ENCODE peak calls at places on chromosomes 16 and 17, in five cellular contexts. F, T, K, P and H are unnamed samples.

GRCh38 chr17:79942591-79943353 is 92.9 kb downstream of the TBC1D16 start:
- DNase-seq in F (peak), K (no peak), T (no peak), P (no peak), H (no peak)

GRCh38 chr17:35743911-35744328 is 9.1 kb downstream of the GAS2L2 start:
- DNase-seq in T (no peak), F (peak), P (no peak), K (no peak), H (no peak)

GRCh38 chr17:37088913-37089312 is 140.2 kb downstream of the AATF start:
- DNase-seq in K (no peak), F (no peak), P (no peak), T (no peak), H (no peak)

GRCh38 chr16:4081577-4082021 is 34.6 kb downstream of the ADCY9 start:
- DNase-seq in T (peak), F (peak), K (peak), P (no peak), H (no peak)

GRCh38 chr17:38617967-38618760 is 12.4 kb upstream of the SRCIN1 start:
- DNase-seq in F (no peak), P (no peak), K (no peak), T (no peak), H (no peak)

GRCh38 chr17:73633736-73634135 is 10.5 kb downstream of the SDK2 start:
- DNase-seq in F (no peak), K (no peak), T (no peak), P (no peak), H (no peak)

GRCh38 chr16:54425068-54425467 is 138.5 kb upstream of the IRX3 start:
- DNase-seq in P (no peak), K (no peak), T (no peak), F (no peak), H (no peak)

GRCh38 chr17:83182620-83183063 is 103.2 kb downstream of the METRNL start:
- DNase-seq in P (no peak), T (no peak), K (no peak), F (no peak), H (no peak)

GRCh38 chr16:57592591-57593003 is 35.8 kb upstream of the ADGRG1 start:
- DNase-seq in K (no peak), T (no peak), F (no peak), P (peak), H (peak)

GRCh38 chr17:41739661-41740352 is 5.4 kb upstream of the HAP1 start:
- DNase-seq in P (no peak), T (no peak), F (peak), K (no peak), H (no peak)

GRCh38 chr17:19494961-19495806 is 38.5 kb upstream of the SLC47A1 start:
- DNase-seq in T (no peak), F (no peak), P (no peak), K (no peak), H (no peak)

GRCh38 chr16:353404-354285 is 1.1 kb upstream of the AXIN1 start:
- DNase-seq in K (no peak), F (peak), T (no peak), P (no peak), H (peak)

GRCh38 chr16:1546430-1546829 is 13.0 kb downstream of the TMEM204 start:
- DNase-seq in K (no peak), T (no peak), P (no peak), F (no peak), H (no peak)

GRCh38 chr16:56812884-56813283 is 52.1 kb upstream of the SLC12A3 start:
- DNase-seq in F (peak), K (no peak), T (no peak), P (no peak), H (no peak)

GRCh38 chr17:37067555-37068111 is 118.9 kb downstream of the AATF start:
- DNase-seq in T (no peak), F (peak), K (no peak), P (peak), H (no peak)

GRCh38 chr16:12794486-12795399 is 8.9 kb downstream of the CPPED1 start:
- DNase-seq in K (no peak), P (no peak), F (no peak), T (no peak), H (no peak)

GRCh38 chr16:75116081-75116910 is at the start of gene LDHD:
- DNase-seq in F (peak), P (peak), K (no peak), T (peak), H (no peak)

GRCh38 chr17:66580178-66580577 is 254.7 kb upstream of the CACNG5 start:
- DNase-seq in T (no peak), F (peak), P (peak), K (no peak), H (no peak)

GRCh38 chr16:58084635-58085034 is 44.5 kb downstream of the CFAP20 start:
- DNase-seq in T (no peak), F (no peak), K (no peak), P (no peak), H (no peak)

GRCh38 chr17:27601069-27601974 is 29.7 kb upstream of the LGALS9 start:
- DNase-seq in K (peak), P (peak), F (peak), T (peak), H (peak)

GRCh38 chr17:16419074-16419928 is 3.9 kb downstream of the TRPV2 start:
- DNase-seq in P (no peak), F (peak), T (no peak), K (no peak), H (no peak)

GRCh38 chr17:56833023-56833811 is 503 bp downstream of the C17orf67 start:
- DNase-seq in K (peak), F (peak), T (peak), P (peak), H (peak)

GRCh38 chr17:39016193-39017153 is 49.3 kb upstream of the FBXO47 start:
- DNase-seq in P (no peak), F (peak), T (no peak), K (no peak), H (no peak)

GRCh38 chr17:3474212-3474611 is 1.6 kb upstream of the ASPA start:
- DNase-seq in K (no peak), P (no peak), T (no peak), F (no peak), H (no peak)

GRCh38 chr17:46901291-46901690 is 21.7 kb upstream of the GOSR2 start:
- DNase-seq in F (no peak), P (no peak), T (no peak), K (no peak), H (no peak)

GRCh38 chr16:16797239-16797638 is 418.3 kb downstream of the NPIPA7 start:
- DNase-seq in F (no peak), K (no peak), T (no peak), P (no peak), H (no peak)

GRCh38 chr17:39165178-39165843 is 650 bp downstream of the ARL5C start:
- DNase-seq in P (no peak), F (no peak), K (no peak), T (no peak), H (no peak)

GRCh38 chr16:4517812-4518211 is 20.8 kb downstream of the CDIP1 start:
- DNase-seq in P (no peak), K (no peak), T (peak), F (peak), H (no peak)

GRCh38 chr17:49817993-49818392 is 29.5 kb downstream of the KAT7 start:
- DNase-seq in F (no peak), T (no peak), K (no peak), P (no peak), H (peak)

GRCh38 chr17:28394717-28395116 is 11.3 kb downstream of the SLC46A1 start:
- DNase-seq in K (no peak), F (peak), P (no peak), T (no peak), H (no peak)

GRCh38 chr16:64280317-64280716 is 841.5 kb downstream of the CDH11 start:
- DNase-seq in T (no peak), P (no peak), F (no peak), K (no peak), H (no peak)

GRCh38 chr16:82694239-82694874 is 67.6 kb downstream of the CDH13 start:
- DNase-seq in K (no peak), F (peak), P (no peak), T (no peak), H (no peak)

GRCh38 chr17:69417545-69418483 is 3.3 kb downstream of the MAP2K6 start:
- DNase-seq in T (no peak), K (no peak), P (no peak), F (peak), H (no peak)

GRCh38 chr16:3769013-3769412 is 51.7 kb upstream of the TRAP1 start:
- DNase-seq in T (no peak), P (no peak), K (no peak), F (no peak), H (no peak)

GRCh38 chr17:68468334-68468733 is 11.0 kb upstream of the WIPI1 start:
- DNase-seq in P (no peak), T (no peak), K (no peak), F (peak), H (no peak)

GRCh38 chr17:80565347-80566053 is 20.9 kb downstream of the RPTOR start:
- DNase-seq in K (no peak), P (no peak), T (no peak), F (no peak), H (no peak)

GRCh38 chr16:67017810-67018488 is 11.0 kb upstream of the CBFB start:
- DNase-seq in T (peak), F (peak), K (peak), P (peak), H (peak)

GRCh38 chr17:43983515-43984411 is 20.7 kb upstream of the NAGS start:
- DNase-seq in P (peak), F (peak), T (peak), K (no peak), H (no peak)